ENCODE peak calls at places on chromosomes 2 and 18, in six cellular contexts. One of them, this sample, is unnamed.

GRCh38 chr2:168686485-168687191 is 115.8 kb upstream of the NOSTRIN start:
- DNase-seq in stomach: no peak
- DNase-seq in cardiac muscle cell: peak
- DNase-seq in GM06990: no peak
- DNase-seq in tibial artery: no peak
- DNase-seq in neural crest cell: no peak
- DNase-seq in this sample: no peak

GRCh38 chr2:160253440-160254296 is 53.6 kb upstream of the ITGB6 start:
- DNase-seq in tibial artery: no peak
- DNase-seq in GM06990: no peak
- DNase-seq in neural crest cell: no peak
- DNase-seq in cardiac muscle cell: no peak
- DNase-seq in stomach: no peak
- DNase-seq in this sample: no peak

GRCh38 chr18:12630136-12630535 is 27.8 kb downstream of the SPIRE1 start:
- DNase-seq in stomach: no peak
- DNase-seq in neural crest cell: no peak
- DNase-seq in GM06990: no peak
- DNase-seq in tibial artery: no peak
- DNase-seq in cardiac muscle cell: peak
- DNase-seq in this sample: no peak

GRCh38 chr2:64615206-64615763 is 38.4 kb downstream of the SERTAD2 start:
- DNase-seq in GM06990: no peak
- DNase-seq in neural crest cell: no peak
- DNase-seq in tibial artery: no peak
- DNase-seq in cardiac muscle cell: no peak
- DNase-seq in stomach: no peak
- DNase-seq in this sample: no peak

GRCh38 chr2:23121968-23122648 is 262.9 kb upstream of the KLHL29 start:
- DNase-seq in cardiac muscle cell: no peak
- DNase-seq in neural crest cell: no peak
- DNase-seq in stomach: no peak
- DNase-seq in tibial artery: no peak
- DNase-seq in GM06990: no peak
- DNase-seq in this sample: no peak

GRCh38 chr2:180291552-180292421 is 284.7 kb upstream of the CWC22 start:
- DNase-seq in stomach: no peak
- DNase-seq in cardiac muscle cell: peak
- DNase-seq in GM06990: no peak
- DNase-seq in tibial artery: no peak
- DNase-seq in neural crest cell: no peak
- DNase-seq in this sample: no peak

GRCh38 chr2:95272781-95273180 is 1.5 kb upstream of the PROM2 start:
- DNase-seq in GM06990: no peak
- DNase-seq in neural crest cell: no peak
- DNase-seq in stomach: peak
- DNase-seq in cardiac muscle cell: no peak
- DNase-seq in tibial artery: no peak
- DNase-seq in this sample: no peak

GRCh38 chr2:206764673-206765241 is 371 bp downstream of the MDH1B start:
- DNase-seq in cardiac muscle cell: no peak
- DNase-seq in stomach: no peak
- DNase-seq in GM06990: no peak
- DNase-seq in tibial artery: no peak
- DNase-seq in neural crest cell: no peak
- DNase-seq in this sample: no peak

GRCh38 chr18:50967714-50968661 is at the start of gene ELAC1:
- DNase-seq in neural crest cell: peak
- DNase-seq in stomach: peak
- DNase-seq in GM06990: peak
- DNase-seq in tibial artery: peak
- DNase-seq in cardiac muscle cell: peak
- DNase-seq in this sample: peak
- TF ChIP-seq CTCF in neural crest cell: peak
- TF ChIP-seq CTCF in stomach: no peak
- TF ChIP-seq CTCF in GM06990: no peak
- TF ChIP-seq CTCF in tibial artery: no peak
- TF ChIP-seq CTCF in cardiac muscle cell: no peak
- TF ChIP-seq CTCF in this sample: peak

GRCh38 chr2:152682663-152683062 is 34.6 kb downstream of the PRPF40A start:
- DNase-seq in neural crest cell: peak
- DNase-seq in GM06990: no peak
- DNase-seq in tibial artery: no peak
- DNase-seq in cardiac muscle cell: no peak
- DNase-seq in stomach: no peak
- DNase-seq in this sample: no peak

GRCh38 chr2:152683400-152683799 is 33.9 kb downstream of the PRPF40A start:
- DNase-seq in tibial artery: no peak
- DNase-seq in stomach: no peak
- DNase-seq in cardiac muscle cell: no peak
- DNase-seq in GM06990: no peak
- DNase-seq in neural crest cell: no peak
- DNase-seq in this sample: no peak

GRCh38 chr2:152686308-152686707 is 31.0 kb downstream of the PRPF40A start:
- DNase-seq in GM06990: no peak
- DNase-seq in cardiac muscle cell: no peak
- DNase-seq in tibial artery: no peak
- DNase-seq in stomach: no peak
- DNase-seq in neural crest cell: no peak
- DNase-seq in this sample: no peak
- TF ChIP-seq CTCF in GM06990: no peak
- TF ChIP-seq CTCF in cardiac muscle cell: no peak
- TF ChIP-seq CTCF in tibial artery: no peak
- TF ChIP-seq CTCF in stomach: no peak
- TF ChIP-seq CTCF in neural crest cell: no peak
- TF ChIP-seq CTCF in this sample: no peak

DNA sequence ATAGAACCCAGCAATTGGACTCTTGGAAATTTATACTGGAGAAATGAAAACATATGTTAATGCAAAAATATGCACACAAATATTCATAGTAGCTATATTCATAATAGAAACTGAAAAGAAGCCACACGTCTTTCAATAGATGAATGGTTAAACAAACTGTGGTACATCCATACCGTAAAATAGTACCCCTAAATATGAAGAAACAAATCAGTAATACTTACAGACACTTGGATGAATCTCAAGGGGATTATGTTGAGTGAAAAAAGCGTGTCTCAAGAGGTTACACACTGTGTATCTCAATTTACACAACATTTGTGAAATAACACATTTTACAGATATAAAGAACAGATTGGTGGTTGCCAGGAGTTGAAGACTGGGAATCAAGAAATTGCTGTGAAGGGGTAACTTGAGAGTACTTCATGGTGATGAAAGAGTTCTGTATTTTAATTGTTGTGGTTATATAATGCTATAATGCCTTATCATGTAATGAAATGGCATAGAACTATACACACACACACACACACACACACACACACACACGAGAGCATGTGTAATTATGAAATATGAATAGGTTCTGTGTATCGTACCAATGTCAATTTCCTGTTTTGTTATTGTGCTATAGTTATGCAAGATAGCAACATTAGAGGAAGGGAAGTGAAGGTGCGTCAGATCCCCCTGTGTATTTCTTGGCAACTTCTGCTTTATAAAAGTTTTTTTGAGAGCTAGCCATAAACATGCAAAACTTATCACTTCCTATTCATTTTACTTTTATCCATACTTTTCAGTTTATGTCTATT is 60.9 kb upstream of the ARHGAP15 start:
- DNase-seq in tibial artery: no peak
- DNase-seq in GM06990: no peak
- DNase-seq in stomach: no peak
- DNase-seq in cardiac muscle cell: no peak
- DNase-seq in neural crest cell: no peak
- DNase-seq in this sample: no peak
- TF ChIP-seq CTCF in tibial artery: no peak
- TF ChIP-seq CTCF in GM06990: no peak
- TF ChIP-seq CTCF in stomach: no peak
- TF ChIP-seq CTCF in cardiac muscle cell: no peak
- TF ChIP-seq CTCF in neural crest cell: no peak
- TF ChIP-seq CTCF in this sample: no peak

GRCh38 chr18:44259610-44260009 is 421.1 kb upstream of the SETBP1 start:
- DNase-seq in tibial artery: no peak
- DNase-seq in cardiac muscle cell: no peak
- DNase-seq in GM06990: no peak
- DNase-seq in stomach: no peak
- DNase-seq in neural crest cell: no peak
- DNase-seq in this sample: no peak
- TF ChIP-seq CTCF in tibial artery: no peak
- TF ChIP-seq CTCF in cardiac muscle cell: no peak
- TF ChIP-seq CTCF in GM06990: no peak
- TF ChIP-seq CTCF in stomach: no peak
- TF ChIP-seq CTCF in neural crest cell: no peak
- TF ChIP-seq CTCF in this sample: no peak

DNA sequence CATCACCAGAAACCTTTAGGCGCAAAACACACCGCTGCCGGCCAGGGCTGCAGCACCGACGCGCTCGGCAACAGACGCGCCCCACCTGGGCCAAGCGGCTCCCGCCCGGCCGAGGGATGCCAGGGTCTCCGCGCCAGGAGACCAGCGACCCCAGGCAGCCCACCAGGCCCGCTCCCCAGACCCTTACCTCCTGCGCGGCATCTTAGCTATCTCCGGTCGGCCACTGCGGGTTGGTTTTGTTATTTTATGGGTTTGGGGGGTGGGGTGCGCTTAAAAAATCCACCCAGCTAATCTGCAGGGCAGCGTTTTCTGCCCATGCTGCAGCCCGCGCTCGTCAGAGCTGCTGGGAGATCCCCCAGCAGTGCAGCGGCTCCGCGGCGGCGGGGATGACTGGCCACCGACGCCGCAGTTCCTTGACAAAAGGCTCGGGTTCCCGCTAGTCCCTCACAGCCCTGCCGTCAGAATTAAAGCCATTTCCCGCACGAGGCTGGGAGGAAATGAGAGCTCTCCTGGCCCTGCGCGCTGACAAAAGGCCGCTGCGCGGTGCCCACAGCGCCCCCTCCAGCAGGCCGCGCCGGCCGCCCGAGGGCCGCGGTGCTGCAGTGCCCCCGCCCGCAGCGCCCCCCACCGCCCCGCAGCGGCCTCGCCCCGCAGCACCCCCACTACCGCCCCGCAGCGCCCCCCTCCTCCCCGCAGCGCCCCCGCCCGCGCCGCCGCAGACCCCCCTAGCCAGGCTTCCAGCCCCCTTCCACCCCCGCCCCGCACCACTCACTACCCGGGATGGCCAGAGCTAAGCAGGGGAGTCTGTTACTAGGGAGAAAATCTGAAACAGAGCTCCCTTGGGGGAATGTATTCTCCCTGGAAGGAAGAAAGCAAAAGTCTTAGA is at the start of gene ADD2:
- DNase-seq in GM06990: peak
- DNase-seq in tibial artery: no peak
- DNase-seq in neural crest cell: peak
- DNase-seq in cardiac muscle cell: peak
- DNase-seq in stomach: no peak
- DNase-seq in this sample: peak
- TF ChIP-seq CTCF in GM06990: peak
- TF ChIP-seq CTCF in tibial artery: no peak
- TF ChIP-seq CTCF in neural crest cell: peak
- TF ChIP-seq CTCF in cardiac muscle cell: peak
- TF ChIP-seq CTCF in stomach: no peak
- TF ChIP-seq CTCF in this sample: peak

GRCh38 chr2:105076121-105076520 is 38.3 kb downstream of the MRPS9 start:
- DNase-seq in tibial artery: no peak
- DNase-seq in stomach: no peak
- DNase-seq in neural crest cell: no peak
- DNase-seq in GM06990: no peak
- DNase-seq in cardiac muscle cell: no peak
- DNase-seq in this sample: no peak

GRCh38 chr2:105085525-105085924 is 47.7 kb downstream of the MRPS9 start:
- DNase-seq in stomach: no peak
- DNase-seq in neural crest cell: no peak
- DNase-seq in GM06990: no peak
- DNase-seq in tibial artery: no peak
- DNase-seq in cardiac muscle cell: no peak
- DNase-seq in this sample: no peak

GRCh38 chr2:105078906-105079305 is 41.0 kb downstream of the MRPS9 start:
- DNase-seq in cardiac muscle cell: peak
- DNase-seq in stomach: no peak
- DNase-seq in neural crest cell: no peak
- DNase-seq in tibial artery: no peak
- DNase-seq in GM06990: no peak
- DNase-seq in this sample: no peak

GRCh38 chr2:105082107-105082506 is 44.2 kb downstream of the MRPS9 start:
- DNase-seq in GM06990: no peak
- DNase-seq in neural crest cell: no peak
- DNase-seq in cardiac muscle cell: peak
- DNase-seq in tibial artery: no peak
- DNase-seq in stomach: no peak
- DNase-seq in this sample: no peak

DNA sequence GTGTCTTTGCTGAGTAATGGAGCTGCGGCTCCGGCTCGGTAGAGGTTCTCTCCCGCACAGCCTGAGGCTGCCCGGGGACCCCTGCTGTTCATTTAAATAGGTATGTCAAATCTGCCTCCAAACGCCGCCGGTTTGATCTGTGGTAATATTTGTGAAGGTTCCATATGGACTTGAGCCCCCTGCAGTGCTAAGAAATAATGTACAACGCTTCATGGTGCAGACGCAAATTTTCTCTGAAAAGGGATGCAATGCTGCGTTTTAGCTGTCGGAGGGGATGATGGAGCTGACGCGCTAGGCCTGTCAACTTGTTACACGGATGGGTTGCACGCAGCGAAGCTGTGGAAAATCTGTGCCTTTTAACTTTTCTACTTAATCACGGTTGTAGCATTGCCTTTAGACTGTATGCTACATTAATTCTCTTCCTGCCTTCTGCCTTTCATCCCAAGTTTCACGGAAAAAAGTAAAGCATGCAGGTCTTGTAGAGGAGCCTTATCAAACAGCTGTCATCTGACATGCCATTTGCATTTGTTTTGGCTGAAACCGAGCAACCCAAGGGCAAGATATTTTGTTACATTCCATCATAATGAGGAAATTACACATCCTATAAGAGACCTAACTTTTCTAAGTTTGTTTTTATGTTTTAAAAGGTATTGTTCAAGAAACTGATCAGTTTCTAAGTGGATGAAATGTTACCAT is 43.3 kb downstream of the MRPS9 start:
- DNase-seq in stomach: no peak
- DNase-seq in GM06990: no peak
- DNase-seq in neural crest cell: no peak
- DNase-seq in tibial artery: no peak
- DNase-seq in cardiac muscle cell: peak
- DNase-seq in this sample: no peak
- TF ChIP-seq CTCF in stomach: no peak
- TF ChIP-seq CTCF in GM06990: no peak
- TF ChIP-seq CTCF in neural crest cell: no peak
- TF ChIP-seq CTCF in tibial artery: no peak
- TF ChIP-seq CTCF in cardiac muscle cell: peak
- TF ChIP-seq CTCF in this sample: peak

GRCh38 chr2:220969348-220969747 is 602.8 kb downstream of the EPHA4 start:
- DNase-seq in cardiac muscle cell: no peak
- DNase-seq in stomach: no peak
- DNase-seq in GM06990: no peak
- DNase-seq in tibial artery: no peak
- DNase-seq in neural crest cell: no peak
- DNase-seq in this sample: no peak
- TF ChIP-seq CTCF in cardiac muscle cell: no peak
- TF ChIP-seq CTCF in stomach: no peak
- TF ChIP-seq CTCF in GM06990: no peak
- TF ChIP-seq CTCF in tibial artery: no peak
- TF ChIP-seq CTCF in neural crest cell: no peak
- TF ChIP-seq CTCF in this sample: no peak